ENCODE peak calls at places on chromosomes 1 and 21, in four cellular contexts. H, G, P and D are unnamed samples.

GRCh38 chr1:36612881-36613280 is 130.2 kb upstream of the CSF3R start:
- DNase-seq in H (no peak), G (no peak), P (no peak), D (no peak)

GRCh38 chr1:37036667-37037053 is 2.3 kb upstream of the GRIK3 start:
- DNase-seq in H (no peak), G (no peak), P (no peak), D (no peak)

GRCh38 chr1:163176797-163177196 is 25.9 kb downstream of the RGS5 start:
- DNase-seq in H (no peak), G (no peak), P (no peak), D (no peak)

GRCh38 chr1:147502760-147503159 is 38.5 kb upstream of the BCL9 start:
- DNase-seq in H (no peak), G (no peak), P (no peak), D (no peak)

GRCh38 chr1:24990136-24990535 is 60.1 kb upstream of the RUNX3 start:
- DNase-seq in H (no peak), G (no peak), P (peak), D (no peak)

GRCh38 chr21:36446296-36446695 is 33.6 kb downstream of the CLDN14 start:
- DNase-seq in H (no peak), G (no peak), P (no peak), D (no peak)

GRCh38 chr21:42570841-42571387 is 57.3 kb downstream of the SLC37A1 start:
- DNase-seq in H (peak), G (no peak), P (no peak), D (no peak)

GRCh38 chr1:156383023-156383422 is 14.0 kb downstream of the RHBG start:
- DNase-seq in H (no peak), G (peak), P (peak), D (peak)

GRCh38 chr21:39390212-39390765 is 41.4 kb upstream of the HMGN1 start:
- DNase-seq in H (no peak), G (no peak), P (no peak), D (no peak)

GRCh38 chr1:90925928-90926869 is 95.6 kb downstream of the ZNF644 start:
- DNase-seq in H (no peak), G (no peak), P (no peak), D (no peak)

GRCh38 chr1:91744973-91745648 is 140.8 kb downstream of the TGFBR3 start:
- DNase-seq in H (peak), G (no peak), P (no peak), D (no peak)

GRCh38 chr1:185860316-185860715 is 126.1 kb downstream of the HMCN1 start:
- DNase-seq in H (no peak), G (no peak), P (no peak), D (no peak)

GRCh38 chr1:37353871-37354270 is 120.5 kb upstream of the ZC3H12A start:
- DNase-seq in H (no peak), G (no peak), P (no peak), D (no peak)

GRCh38 chr1:87330201-87330953 is 1.7 kb downstream of the LMO4 start:
- DNase-seq in H (no peak), G (no peak), P (peak), D (no peak)

GRCh38 chr1:203055166-203055799 is 29.0 kb downstream of the PPFIA4 start:
- DNase-seq in H (no peak), G (no peak), P (no peak), D (peak)

GRCh38 chr1:85605519-85606413 is 25.2 kb downstream of the CCN1 start:
- DNase-seq in H (no peak), G (no peak), P (no peak), D (no peak)

GRCh38 chr1:16248603-16249534 is 11.9 kb upstream of the CPLANE2 start:
- DNase-seq in H (peak), G (no peak), P (no peak), D (no peak)

GRCh38 chr1:205179842-205180241 is 31.7 kb downstream of the DSTYK start:
- DNase-seq in H (no peak), G (no peak), P (no peak), D (no peak)

GRCh38 chr1:55472784-55473183 is 257.6 kb upstream of the USP24 start:
- DNase-seq in H (peak), G (no peak), P (no peak), D (no peak)

GRCh38 chr1:227437495-227438008 is 119.3 kb upstream of the CDC42BPA start:
- DNase-seq in H (no peak), G (no peak), P (no peak), D (peak)

GRCh38 chr1:156608981-156609380 is 7.7 kb upstream of the GPATCH4 start:
- DNase-seq in H (no peak), G (peak), P (peak), D (no peak)

GRCh38 chr1:204560590-204560989 is 44.4 kb downstream of the MDM4 start:
- DNase-seq in H (no peak), G (no peak), P (no peak), D (no peak)

GRCh38 chr1:13808729-13809131 is 108.7 kb downstream of the PRDM2 start:
- DNase-seq in H (no peak), G (no peak), P (no peak), D (no peak)

GRCh38 chr1:50529510-50529909 is 106.3 kb upstream of the DMRTA2 start:
- DNase-seq in H (no peak), G (no peak), P (no peak), D (no peak)

GRCh38 chr1:13792429-13792828 is 92.4 kb downstream of the PRDM2 start:
- DNase-seq in H (no peak), G (no peak), P (no peak), D (no peak)

GRCh38 chr1:168687796-168688195 is 41.2 kb downstream of the DPT start:
- DNase-seq in H (no peak), G (no peak), P (no peak), D (no peak)

GRCh38 chr1:21289700-21290545 is at the start of gene ECE1:
- DNase-seq in H (no peak), G (peak), P (peak), D (no peak)